ENCODE peak calls at places on chromosome 20, in ten cellular contexts. S, L, U, I, C, A, H, P, V and J are unnamed samples.

GRCh38 chr20:18057106-18057993 is at the start of gene OVOL2:
- DNase-seq in S (no peak), L (peak; percentile 4), U (peak; percentile 98), I (no peak), C (no peak), A (no peak), H (no peak), P (no peak), V (no peak), J (peak; percentile 88)

GRCh38 chr20:34689486-34689885 is 12.6 kb upstream of the PIGU start:
- DNase-seq in S (no peak), L (peak; percentile 43), U (no peak), I (no peak), C (no peak), A (no peak), H (peak; percentile 42), P (peak; percentile 27), V (peak; percentile 45), J (no peak)

GRCh38 chr20:16942702-16943101 is 194.5 kb downstream of the OTOR start:
- DNase-seq in S (no peak), L (peak; percentile 45), U (peak; percentile 2), I (peak; percentile 25), C (no peak), A (no peak), H (peak; percentile 10), P (peak; percentile 0), V (no peak), J (no peak)

GRCh38 chr20:10555865-10556308 is 117.9 kb downstream of the JAG1 start:
- DNase-seq in S (no peak), L (peak; percentile 78), U (peak; percentile 58), I (peak; percentile 25), C (peak; percentile 54), A (no peak), H (peak; percentile 70), P (peak; percentile 83), V (peak; percentile 57), J (no peak)

GRCh38 chr20:58688838-58689237 is 3.8 kb upstream of the NPEPL1 start:
- DNase-seq in S (no peak), L (peak; percentile 52), U (no peak), I (no peak), C (no peak), A (no peak), H (no peak), P (no peak), V (no peak), J (peak; percentile 43)

GRCh38 chr20:58693226-58694006 is 816 bp downstream of the NPEPL1 start:
- DNase-seq in S (no peak), L (no peak), U (no peak), I (no peak), C (no peak), A (no peak), H (no peak), P (no peak), V (no peak), J (peak; percentile 70)

GRCh38 chr20:44187763-44188709 is 1.0 kb upstream of the JPH2 start:
- DNase-seq in S (no peak), L (peak; percentile 39), U (no peak), I (no peak), C (peak; percentile 44), A (no peak), H (no peak), P (peak; percentile 78), V (no peak), J (peak; percentile 49)

GRCh38 chr20:31967830-31968249 is at the start of gene XKR7:
- DNase-seq in S (no peak), L (no peak), U (no peak), I (no peak), C (no peak), A (no peak), H (no peak), P (no peak), V (no peak), J (peak; percentile 96)

GRCh38 chr20:3224681-3225421 is 14.1 kb downstream of the SLC4A11 start:
- DNase-seq in S (no peak), L (no peak), U (no peak), I (no peak), C (no peak), A (no peak), H (no peak), P (no peak), V (no peak), J (no peak)

GRCh38 chr20:63709149-63709527 is 1.3 kb downstream of the ZGPAT start:
- DNase-seq in S (no peak), L (no peak), U (no peak), I (no peak), C (no peak), A (no peak), H (no peak), P (no peak), V (no peak), J (no peak)

GRCh38 chr20:237918-238317 is 10.9 kb downstream of the DEFB129 start:
- DNase-seq in S (no peak), L (no peak), U (no peak), I (no peak), C (no peak), A (no peak), H (no peak), P (no peak), V (no peak), J (no peak)

GRCh38 chr20:5918856-5919633 is 31.3 kb downstream of the TRMT6 start:
- DNase-seq in S (no peak), L (peak; percentile 73), U (peak; percentile 87), I (no peak), C (peak; percentile 36), A (no peak), H (peak; percentile 45), P (peak; percentile 65), V (peak; percentile 57), J (no peak)